ENCODE peak calls at places on chromosome 21, in ten cellular contexts. R is mesenchymal stem cell; F is aorta; K is A673; S is left lung; E is testis; G is hepatocyte; A is keratinocyte; O is CD8-positive, alpha-beta memory T cell; N is breast epithelium. Z is an unnamed sample. For H3K9me3, the result is how much of the 10 kb centered on the place peaks cover.

GRCh38 chr21:46094401-46095105 is 3.4 kb upstream of the COL6A2 start:
- DNase-seq in S (no peak), N (peak), K (no peak), R (no peak), A (no peak), E (no peak), F (peak), G (no peak), O (no peak), Z (no peak)

GRCh38 chr21:37627074-37627473 is 260.5 kb downstream of the DYRK1A start:
- DNase-seq in F (no peak), K (no peak), G (peak), O (no peak), N (no peak), A (no peak), R (no peak), S (no peak), E (no peak), Z (no peak)

GRCh38 chr21:35953570-35953969 is 106.8 kb downstream of the SETD4 start:
- DNase-seq in F (no peak), R (no peak), K (no peak), N (no peak), S (no peak), A (no peak), G (peak), O (no peak), E (no peak), Z (no peak)

GRCh38 chr21:31920275-31920674 is 47.5 kb downstream of the HUNK start:
- DNase-seq in O (no peak), A (no peak), F (no peak), R (no peak), K (no peak), G (no peak), N (no peak), E (no peak), S (no peak), Z (no peak)

GRCh38 chr21:15701845-15702244 is 27.9 kb upstream of the USP25 start:
- DNase-seq in R (no peak), E (no peak), S (no peak), N (no peak), A (no peak), G (no peak), O (no peak), K (no peak), F (no peak), Z (no peak)

GRCh38 chr21:43001316-43001715 is 27.0 kb downstream of the PKNOX1 start:
- DNase-seq in E (peak), N (no peak), K (no peak), O (no peak), R (no peak), G (no peak), A (no peak), S (no peak), F (no peak), Z (no peak)

GRCh38 chr21:42315296-42315891 is at the start of gene TFF3:
- DNase-seq in S (no peak), R (no peak), A (no peak), N (no peak), E (no peak), K (no peak), G (peak), F (no peak), O (no peak), Z (peak)

GRCh38 chr21:42852925-42853570 is 26.3 kb downstream of the WDR4 start:
- DNase-seq in O (no peak), K (no peak), R (no peak), A (no peak), F (no peak), N (no peak), S (no peak), E (no peak), G (no peak), Z (no peak)

GRCh38 chr21:41647806-41648561 is 118.9 kb downstream of the RIPK4 start:
- DNase-seq in N (no peak), S (no peak), K (no peak), A (no peak), E (no peak), R (no peak), F (no peak), G (no peak), O (no peak), Z (peak)

GRCh38 chr21:38319781-38320180 is 63.0 kb downstream of the KCNJ15 start:
- DNase-seq in N (no peak), O (no peak), E (no peak), S (no peak), K (no peak), A (no peak), G (no peak), R (peak), F (no peak), Z (no peak)

GRCh38 chr21:32137266-32137665 is 141.6 kb downstream of the MIS18A start:
- DNase-seq in K (peak), A (no peak), G (no peak), O (no peak), F (no peak), S (no peak), R (no peak), N (no peak), E (no peak), Z (no peak)

GRCh38 chr21:15462092-15462491 is 267.7 kb upstream of the USP25 start:
- DNase-seq in K (no peak), E (no peak), F (no peak), R (no peak), S (no peak), G (no peak), A (no peak), O (no peak), N (no peak), Z (no peak)

GRCh38 chr21:46125846-46126301 is 28.0 kb downstream of the COL6A2 start:
- DNase-seq in K (no peak), A (no peak), F (peak), N (no peak), S (peak), G (no peak), E (peak), O (peak), R (no peak), Z (no peak)

GRCh38 chr21:16113052-16113715 is 383.4 kb downstream of the USP25 start:
- DNase-seq in E (no peak), R (peak), G (no peak), O (no peak), S (no peak), A (no peak), K (no peak), F (no peak), N (no peak), Z (no peak)

GRCh38 chr21:38267136-38267535 is 10.3 kb downstream of the KCNJ15 start:
- DNase-seq in O (no peak), S (no peak), R (no peak), E (no peak), G (no peak), N (no peak), A (no peak), F (no peak), K (no peak), Z (no peak)

GRCh38 chr21:27057997-27058396 is 91.1 kb upstream of the ADAMTS5 start:
- DNase-seq in N (no peak), R (no peak), A (no peak), F (no peak), O (no peak), E (no peak), S (no peak), G (no peak), K (no peak), Z (no peak)

GRCh38 chr21:27058673-27059365 is 91.9 kb upstream of the ADAMTS5 start:
- DNase-seq in K (no peak), A (no peak), S (no peak), R (no peak), O (no peak), F (no peak), N (no peak), E (no peak), G (no peak), Z (no peak)

GRCh38 chr21:27062441-27062840 is 95.6 kb upstream of the ADAMTS5 start:
- DNase-seq in S (no peak), G (no peak), O (no peak), K (no peak), N (no peak), F (no peak), R (no peak), E (no peak), A (no peak), Z (no peak)

GRCh38 chr21:27061783-27062182 is 94.9 kb upstream of the ADAMTS5 start:
- DNase-seq in S (no peak), F (no peak), E (no peak), N (no peak), R (no peak), G (no peak), K (no peak), A (no peak), O (no peak), Z (no peak)

GRCh38 chr21:27060190-27060589 is 93.3 kb upstream of the ADAMTS5 start:
- DNase-seq in K (no peak), G (no peak), E (no peak), N (no peak), S (no peak), A (no peak), R (peak), O (no peak), F (no peak), Z (no peak)
- H3K9me3 ChIP-seq in K (under half), G (under half), E (under half), N (under half), S (under half), A (under half), R (under half), O (under half), F (under half), Z (under half)

GRCh38 chr21:44947930-44948331 is 8.1 kb downstream of the SLX9 start:
- DNase-seq in F (peak), K (no peak), R (no peak), N (no peak), E (no peak), A (no peak), O (peak), G (no peak), S (no peak), Z (no peak)

GRCh38 chr21:44946254-44947041 is 6.6 kb downstream of the SLX9 start:
- DNase-seq in G (no peak), A (no peak), S (no peak), E (no peak), K (no peak), O (peak), F (peak), N (no peak), R (no peak), Z (no peak)

GRCh38 chr21:44948426-44949120 is 8.7 kb downstream of the SLX9 start:
- DNase-seq in F (peak), K (no peak), E (no peak), S (no peak), G (no peak), A (no peak), O (no peak), N (no peak), R (no peak), Z (no peak)

GRCh38 chr21:44949161-44950015 is 9.6 kb downstream of the SLX9 start:
- DNase-seq in R (peak), S (peak), G (peak), O (peak), E (peak), K (no peak), F (peak), N (peak), A (peak), Z (peak)

DNA sequence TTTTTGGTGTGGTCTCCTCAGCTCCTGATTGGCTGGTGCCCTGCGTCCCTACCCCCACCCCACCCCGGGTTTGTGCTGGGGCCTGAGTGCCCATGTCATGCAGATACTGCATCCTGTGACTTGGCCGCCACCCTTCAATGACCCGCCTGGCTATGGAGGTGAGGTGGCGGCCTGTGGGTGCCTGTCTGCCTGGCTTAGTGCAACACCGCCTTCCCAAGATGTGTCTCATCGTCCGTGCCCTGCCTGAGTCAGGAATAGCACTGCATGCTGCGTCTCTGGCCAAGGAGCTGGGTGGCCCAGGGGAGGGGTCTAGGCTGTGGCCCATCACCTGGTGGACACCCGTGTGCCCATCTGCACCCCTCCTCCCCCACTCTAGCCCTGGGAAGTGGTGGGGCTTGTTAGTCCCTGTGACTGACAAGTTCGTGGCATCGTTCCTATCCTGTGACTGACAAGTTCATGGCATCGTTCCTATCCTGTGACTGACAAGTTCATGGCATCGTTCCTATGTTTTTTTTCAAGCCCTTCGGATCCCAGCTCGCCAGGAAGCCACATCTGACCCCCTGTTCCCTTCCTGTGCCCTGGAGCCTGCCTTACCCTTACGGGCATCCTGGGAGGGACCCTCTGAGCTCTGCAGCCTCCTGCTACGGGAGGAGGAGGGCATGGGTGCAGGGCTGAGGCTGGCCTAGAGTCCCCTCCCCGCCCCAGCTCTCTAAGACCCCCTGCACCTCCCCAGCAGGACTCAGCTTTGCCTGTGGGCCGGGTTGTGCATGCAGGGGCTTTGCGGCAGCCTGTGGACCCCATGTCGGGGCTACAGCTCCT is 7.5 kb downstream of the SLX9 start:
- DNase-seq in S (no peak), F (peak), A (no peak), G (no peak), K (no peak), O (peak), E (no peak), R (no peak), N (no peak), Z (no peak)
- H3K27ac ChIP-seq in S (no peak), F (no peak), A (no peak), G (no peak), K (peak), O (no peak), E (no peak), R (no peak), N (no peak), Z (no peak)

GRCh38 chr21:19458295-19458694 is 1054.7 kb upstream of the TMPRSS15 start:
- DNase-seq in E (no peak), R (no peak), G (no peak), A (no peak), N (no peak), F (no peak), S (no peak), K (no peak), O (no peak), Z (no peak)

GRCh38 chr21:19463966-19464365 is 1060.4 kb upstream of the TMPRSS15 start:
- DNase-seq in S (no peak), F (no peak), R (peak), E (no peak), K (no peak), G (no peak), A (no peak), O (no peak), N (no peak), Z (no peak)

GRCh38 chr21:19461481-19462205 is 1058.1 kb upstream of the TMPRSS15 start:
- DNase-seq in E (no peak), K (no peak), F (no peak), A (no peak), N (no peak), O (no peak), S (no peak), G (no peak), R (no peak), Z (no peak)
- H3K9me3 ChIP-seq in E (under half), K (under half), F (under half), A (under half), N (under half), O (under half), S (under half), G (under half), R (under half), Z (under half)

DNA sequence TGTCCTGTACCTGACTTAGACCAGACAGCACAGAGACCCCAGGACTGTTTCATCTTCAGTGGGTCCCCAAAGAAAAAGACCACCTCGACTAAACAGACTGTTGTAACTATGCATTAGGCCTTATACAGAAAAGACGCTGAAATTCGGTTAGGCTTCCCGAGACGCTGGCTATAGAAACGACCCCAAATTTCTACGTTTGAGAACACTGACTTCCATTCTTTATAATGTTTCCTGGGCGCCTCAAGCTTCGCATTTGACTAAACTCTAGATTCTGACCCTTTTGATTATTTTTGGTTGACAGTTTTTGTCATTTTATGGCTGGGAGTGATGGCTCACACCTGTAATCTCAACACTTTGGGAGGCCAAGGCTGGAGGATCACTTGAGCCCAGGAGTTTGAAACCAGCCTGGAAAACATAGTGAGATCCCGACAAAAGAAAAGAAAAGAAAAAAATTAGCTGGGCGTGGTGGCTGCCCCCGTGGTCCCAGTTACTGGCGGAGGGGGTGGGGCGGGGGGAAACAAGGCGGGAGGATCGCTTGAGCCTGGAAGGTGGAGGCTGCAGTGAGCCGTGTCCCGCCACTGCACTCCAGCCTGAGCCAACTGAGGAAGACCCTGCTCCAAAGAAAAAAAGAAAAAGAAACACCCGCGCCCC is 861 bp upstream of the TRAPPC10 start:
- DNase-seq in O (no peak), F (no peak), S (no peak), N (no peak), K (no peak), G (no peak), E (peak), A (no peak), R (no peak), Z (no peak)
- H3K27ac ChIP-seq in O (peak), F (no peak), S (peak), N (peak), K (peak), G (peak), E (peak), A (peak), R (peak), Z (peak)

GRCh38 chr21:39346671-39347327 is 2.1 kb downstream of the HMGN1 start:
- DNase-seq in O (no peak), S (no peak), N (no peak), R (no peak), G (no peak), K (no peak), F (no peak), E (no peak), A (no peak), Z (no peak)
- H3K9me3 ChIP-seq in O (under half), S (under half), N (under half), R (under half), G (under half), K (under half), F (under half), E (under half), A (under half), Z (under half)

DNA sequence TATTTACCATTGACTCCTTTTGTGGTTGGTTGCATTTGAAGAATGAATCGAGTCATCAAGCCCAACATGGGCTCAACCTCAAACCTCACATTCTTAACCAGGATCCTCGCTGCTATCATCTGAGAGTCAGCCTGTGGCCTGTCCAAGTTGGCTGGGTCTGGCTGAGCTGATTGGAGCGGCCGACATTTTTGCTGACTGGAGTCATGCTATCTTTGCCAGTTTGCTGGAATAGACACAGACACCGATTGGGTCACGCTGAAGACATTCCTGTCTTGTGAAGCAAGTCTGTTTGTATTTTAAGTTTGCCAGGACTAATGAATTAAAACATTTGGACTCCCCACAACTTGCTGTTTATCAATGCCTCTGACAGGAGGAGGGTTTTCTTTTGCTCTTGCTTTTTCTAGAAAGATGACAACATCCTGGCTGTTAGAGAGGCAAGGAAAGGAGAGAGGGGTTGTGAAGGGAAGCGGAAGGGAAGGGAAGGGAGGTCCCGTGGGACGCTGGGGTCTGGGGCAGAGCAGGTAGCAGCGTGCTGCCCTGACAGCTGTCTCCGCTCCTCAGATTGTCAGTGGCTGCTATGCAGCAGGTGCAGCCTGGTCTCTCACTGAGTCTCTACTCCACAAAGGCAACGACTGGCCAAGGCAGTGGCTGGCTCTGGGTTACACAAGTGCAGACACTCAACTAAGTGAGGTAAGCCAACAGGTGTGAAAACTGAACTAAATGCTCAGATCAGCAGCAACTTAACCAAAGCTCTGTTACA is at the start of gene MAP3K7CL:
- DNase-seq in R (peak), O (no peak), N (no peak), G (peak), F (peak), K (no peak), E (no peak), S (peak), A (peak), Z (peak)
- H3K27ac ChIP-seq in R (peak), O (no peak), N (peak), G (no peak), F (peak), K (no peak), E (no peak), S (no peak), A (peak), Z (peak)

GRCh38 chr21:25103500-25104207 is 503.6 kb downstream of the MRPL39 start:
- DNase-seq in K (no peak), R (no peak), A (no peak), G (no peak), S (no peak), O (no peak), F (no peak), E (no peak), N (no peak), Z (no peak)
- H3K9me3 ChIP-seq in K (under half), R (under half), A (under half), G (under half), S (under half), O (under half), F (under half), E (under half), N (under half), Z (under half)

Z was measured in Peyer's patch.